ENCODE peak calls at places on chromosome X, in nine cellular contexts. O is erythroblast, Q is right lobe of liver, H is NB4, V is testis, M is uterus, S is ovary, C is upper lobe of left lung, A is K562. Y is an unnamed sample.

GRCh38 chrX:132592880-132593279 is 104.0 kb upstream of the MBNL3 start:
- DNase-seq in O (peak), Q (peak), H (peak), V (peak), M (no peak), S (no peak), C (no peak), A (no peak), Y (no peak)

GRCh38 chrX:12949927-12950656 is 24.8 kb upstream of the TMSB4X start:
- DNase-seq in O (peak), Q (peak), H (peak), V (peak), M (peak), S (peak), C (peak), A (peak), Y (peak)

GRCh38 chrX:150200820-150201287 is 162.3 kb upstream of the MAMLD1 start:
- DNase-seq in O (no peak), Q (no peak), H (peak), V (peak), M (peak), S (no peak), C (peak), A (peak), Y (no peak)

GRCh38 chrX:129663171-129663570 is 8.4 kb upstream of the APLN start:
- DNase-seq in O (no peak), Q (no peak), H (no peak), V (no peak), M (no peak), S (no peak), C (no peak), A (no peak), Y (no peak)

GRCh38 chrX:57952320-57952678 is 42.0 kb upstream of the ZXDA start:
- DNase-seq in O (no peak), Q (no peak), H (no peak), V (no peak), M (no peak), S (no peak), C (no peak), A (no peak), Y (no peak)

GRCh38 chrX:1481636-1482529 is 29.2 kb upstream of the ASMTL start:
- DNase-seq in O (no peak), Q (peak), H (peak), V (peak), M (no peak), S (no peak), C (peak), A (peak), Y (peak)

GRCh38 chrX:55624403-55624802 is 1.2 kb downstream of the FOXR2 start:
- DNase-seq in O (no peak), Q (no peak), H (no peak), V (no peak), M (no peak), S (no peak), C (peak), A (no peak), Y (no peak)

GRCh38 chrX:43861750-43862149 is 20.5 kb downstream of the MAOB start:
- DNase-seq in O (no peak), Q (no peak), H (no peak), V (no peak), M (no peak), S (no peak), C (no peak), A (no peak), Y (no peak)

GRCh38 chrX:52217494-52218160 is 32.9 kb downstream of the MAGED4 start:
- DNase-seq in O (no peak), Q (no peak), H (no peak), V (no peak), M (no peak), S (no peak), C (no peak), A (no peak), Y (no peak)

GRCh38 chrX:96611619-96612362 is 72.9 kb upstream of the DIAPH2 start:
- DNase-seq in O (no peak), Q (no peak), H (no peak), V (no peak), M (no peak), S (no peak), C (no peak), A (no peak), Y (no peak)

GRCh38 chrX:107454302-107454701 is 4.8 kb downstream of the FRMPD3 start:
- DNase-seq in O (no peak), Q (no peak), H (peak), V (no peak), M (no peak), S (no peak), C (no peak), A (no peak), Y (no peak)

DNA sequence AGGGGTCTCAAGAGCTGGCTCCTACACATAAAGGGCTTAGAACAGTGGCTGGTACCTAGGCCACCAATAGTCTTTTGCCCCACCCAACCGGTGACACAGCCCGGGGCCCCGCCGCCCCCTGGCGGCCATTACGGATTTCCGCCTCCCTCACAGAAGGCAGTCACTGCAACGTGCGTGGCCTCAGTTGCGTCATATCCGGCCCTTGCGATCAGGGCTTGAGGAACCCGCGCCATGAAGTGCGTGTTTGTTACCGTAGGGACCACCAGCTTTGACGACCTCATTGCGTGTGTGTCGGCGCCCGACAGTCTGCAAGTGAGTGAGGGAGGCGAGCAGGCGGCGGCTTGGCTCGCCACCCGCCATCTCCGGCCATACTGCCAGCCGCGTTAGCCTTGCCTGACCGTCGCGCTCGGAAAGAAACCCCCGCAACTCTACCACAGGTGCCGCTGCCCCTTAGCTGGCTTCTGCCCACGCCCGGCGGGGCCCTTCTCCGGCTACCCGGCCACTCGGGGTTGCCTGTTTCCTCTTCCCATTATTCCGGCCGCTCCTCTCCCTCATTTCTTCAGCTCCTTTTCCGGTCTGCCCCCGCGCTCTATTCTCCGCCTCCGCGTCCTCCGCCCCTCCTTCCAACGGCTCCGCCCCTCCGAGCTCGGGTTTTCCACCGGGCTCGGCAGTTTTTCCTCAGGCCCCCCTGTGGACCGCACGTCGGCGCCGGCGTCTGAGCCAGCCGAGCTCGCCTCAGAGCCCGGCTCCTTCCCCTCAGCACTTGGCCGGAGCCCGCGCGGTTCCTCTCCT is at the start of gene ALG13:
- DNase-seq in O (peak), Q (peak), H (peak), V (peak), M (peak), S (peak), C (peak), A (peak), Y (peak)
- TF ChIP-seq POLR2A in O (peak), Q (peak), H (peak), V (no peak), M (peak), S (peak), C (no peak), A (peak), Y (peak)

DNA sequence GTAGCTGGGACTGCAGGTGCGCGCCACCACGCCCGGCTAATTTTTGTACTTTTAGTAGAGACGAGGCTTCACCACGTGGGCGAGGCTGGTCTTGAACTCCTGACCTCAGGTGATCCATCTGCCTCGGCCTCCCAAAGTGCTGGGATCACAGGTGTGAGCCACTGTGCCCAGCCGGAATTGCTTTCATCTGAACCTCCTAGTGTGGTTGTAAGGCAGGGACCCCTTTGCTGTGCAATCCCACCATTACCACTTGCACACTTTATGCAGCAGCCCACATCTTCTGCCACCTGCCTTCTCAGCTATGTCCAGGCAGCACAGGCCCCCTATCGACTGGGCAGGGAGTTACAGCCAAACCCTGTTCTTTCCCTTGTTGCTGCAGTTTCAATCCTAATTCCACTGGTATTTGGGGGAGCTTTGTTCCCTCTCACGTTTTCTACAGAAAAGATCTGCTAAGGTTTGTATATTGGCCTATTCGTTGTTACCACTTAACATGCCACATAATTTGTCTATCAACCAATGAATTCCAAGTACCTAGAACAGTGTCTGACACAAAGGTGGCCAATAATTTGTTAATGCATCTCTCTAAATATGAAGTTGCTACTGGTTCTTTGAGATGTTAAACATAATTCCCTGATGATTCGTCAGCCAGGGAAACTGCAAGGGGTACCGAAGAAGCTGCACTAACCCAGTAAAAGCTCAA is 6.5 kb downstream of the RPL39 start:
- DNase-seq in O (peak), Q (no peak), H (peak), V (peak), M (no peak), S (no peak), C (peak), A (peak), Y (peak)
- TF ChIP-seq POLR2A in O (no peak), Q (no peak), H (no peak), V (no peak), M (no peak), S (no peak), C (no peak), A (peak), Y (no peak)

GRCh38 chrX:142576615-142577014 is 371.5 kb upstream of the MAGEC2 start:
- DNase-seq in O (no peak), Q (peak), H (no peak), V (no peak), M (no peak), S (no peak), C (no peak), A (no peak), Y (no peak)
- TF ChIP-seq POLR2A in O (no peak), Q (no peak), H (no peak), V (no peak), M (no peak), S (no peak), C (no peak), A (no peak), Y (no peak)

DNA sequence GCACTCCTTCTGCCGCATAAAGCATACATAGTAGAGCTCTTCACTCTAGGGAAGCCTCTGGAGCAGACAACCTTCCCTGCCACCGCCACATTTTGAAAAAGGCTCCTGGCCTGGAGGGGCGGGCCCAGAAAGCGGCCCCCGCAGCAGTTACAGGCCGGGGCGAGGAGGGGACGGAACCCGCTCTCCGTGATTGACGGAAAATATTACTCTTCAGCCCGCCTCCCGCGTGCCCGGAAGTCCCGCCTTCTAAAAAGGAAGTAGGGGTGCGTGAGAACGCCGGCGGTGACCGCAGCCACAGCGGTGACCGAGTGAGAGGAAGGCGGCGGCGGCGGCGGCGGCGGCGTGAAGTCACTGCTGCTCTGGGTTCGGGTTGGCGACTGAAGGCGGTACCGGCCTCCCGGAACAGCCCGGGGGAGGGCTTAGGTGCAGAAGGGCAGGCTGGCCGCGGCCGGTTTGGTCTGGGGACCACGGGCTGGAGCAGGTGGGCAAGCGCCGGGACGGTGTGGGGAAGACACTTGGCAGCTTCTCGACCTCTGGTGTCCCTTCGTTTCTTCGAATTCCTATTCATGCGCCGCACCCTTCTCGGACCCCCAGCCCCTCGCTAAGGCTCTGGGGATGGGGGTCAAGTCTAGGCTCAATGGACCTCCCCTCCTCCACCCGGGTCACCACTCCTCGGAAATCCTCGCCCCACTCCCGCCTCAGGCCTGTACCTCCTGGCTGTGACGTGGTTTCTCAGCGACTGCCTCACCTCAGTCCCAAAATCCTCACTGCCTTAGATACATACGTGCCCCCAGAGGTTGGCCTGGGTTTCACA is at the start of gene HCCS:
- DNase-seq in O (peak), Q (peak), H (peak), V (peak), M (peak), S (peak), C (peak), A (peak), Y (peak)
- TF ChIP-seq POLR2A in O (peak), Q (peak), H (peak), V (no peak), M (peak), S (peak), C (no peak), A (peak), Y (peak)

DNA sequence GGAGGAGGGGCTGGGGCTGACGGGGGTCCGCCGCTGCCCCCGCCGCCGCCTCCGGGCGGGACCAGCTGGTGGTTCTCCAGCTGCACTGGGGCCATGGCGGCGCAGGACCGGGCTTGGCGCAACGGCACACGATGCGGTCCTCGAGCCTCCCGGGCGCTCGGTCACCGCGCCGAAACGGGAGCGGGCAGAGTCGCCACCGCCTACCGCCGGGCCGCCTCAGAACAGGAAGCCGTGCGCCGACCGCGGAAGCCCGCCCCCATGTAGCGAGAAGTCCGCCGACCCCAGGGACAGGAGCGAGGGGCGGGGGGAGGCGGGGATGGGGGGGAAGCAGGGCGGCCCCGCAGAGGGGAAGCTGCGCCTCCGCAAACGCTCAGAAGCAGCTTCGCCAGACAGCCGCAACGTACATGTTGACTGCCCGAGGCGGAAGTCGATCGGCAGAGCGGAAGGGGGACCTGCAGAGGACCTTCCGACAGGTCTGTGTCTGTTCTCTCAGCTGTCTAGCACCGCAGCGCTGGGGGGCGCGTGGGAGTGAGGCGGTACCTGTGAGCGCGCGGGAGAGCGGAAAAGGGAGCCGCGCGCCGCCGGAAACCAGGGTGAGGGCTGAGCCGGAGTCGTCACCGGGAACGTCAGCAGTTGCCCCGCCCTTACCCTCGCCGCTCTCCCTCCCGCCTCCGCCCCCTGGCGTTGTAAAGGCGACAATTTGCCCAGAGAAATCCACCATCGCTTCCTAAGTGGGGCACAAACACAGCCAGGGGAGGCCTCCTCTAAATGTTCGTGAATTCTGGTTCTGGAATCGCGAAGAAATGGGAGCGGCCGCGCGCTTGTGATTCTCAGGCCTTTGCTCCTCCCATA is at the start of gene MED14:
- DNase-seq in O (peak), Q (peak), H (peak), V (peak), M (peak), S (peak), C (peak), A (peak), Y (peak)
- TF ChIP-seq POLR2A in O (peak), Q (peak), H (peak), V (no peak), M (peak), S (peak), C (no peak), A (peak), Y (peak)

DNA sequence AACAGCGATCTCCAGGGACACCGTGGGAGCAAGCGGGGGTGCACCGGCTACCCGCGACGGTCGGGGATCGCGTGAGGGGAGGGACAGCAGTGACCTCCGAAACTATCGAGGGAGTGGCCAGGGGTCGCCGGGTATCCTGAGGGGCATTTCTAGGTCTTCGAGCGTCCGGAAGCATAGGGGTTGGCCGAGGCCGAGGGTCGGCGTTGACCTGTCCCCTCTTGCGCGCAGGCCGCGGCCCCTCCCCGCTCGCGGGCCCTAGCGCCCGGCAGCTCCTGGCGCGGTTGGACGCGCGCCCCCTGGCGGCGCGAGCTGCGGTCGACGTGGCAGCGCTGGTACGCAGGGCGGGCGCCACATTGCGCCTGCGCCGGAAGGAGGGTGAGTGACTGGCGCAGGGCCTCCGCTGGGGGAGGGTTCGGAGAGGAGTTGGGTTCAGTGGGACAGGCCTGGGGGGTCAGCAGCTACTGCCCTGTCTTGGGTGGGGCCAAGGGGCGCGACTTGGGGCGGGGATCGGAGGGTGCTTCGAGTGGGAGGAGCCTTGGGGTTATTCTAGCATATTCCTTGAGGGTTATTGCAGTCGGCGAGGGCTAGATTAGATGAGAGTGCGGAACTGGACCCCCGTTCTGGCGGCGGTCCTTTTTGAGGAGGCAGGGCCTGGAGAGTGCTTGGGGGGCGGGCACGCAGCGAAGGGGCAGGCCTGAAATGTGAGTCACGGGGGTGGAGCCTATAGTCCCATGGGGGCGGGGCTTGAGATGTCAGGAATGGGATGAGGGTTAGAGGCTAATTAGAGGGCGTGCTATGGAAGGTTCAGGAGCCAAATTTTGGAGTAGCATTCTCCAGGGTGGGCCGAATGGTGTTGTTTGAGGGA is 1.2 kb downstream of the MAGIX start:
- DNase-seq in O (peak), Q (peak), H (peak), V (peak), M (peak), S (peak), C (peak), A (peak), Y (peak)
- TF ChIP-seq POLR2A in O (peak), Q (peak), H (peak), V (no peak), M (peak), S (peak), C (no peak), A (peak), Y (no peak)

GRCh38 chrX:21944136-21944615 is 3.7 kb downstream of the SMS start:
- DNase-seq in O (no peak), Q (no peak), H (no peak), V (no peak), M (no peak), S (no peak), C (no peak), A (no peak), Y (no peak)

GRCh38 chrX:21943460-21944135 is 3.1 kb downstream of the SMS start:
- DNase-seq in O (no peak), Q (no peak), H (peak), V (no peak), M (no peak), S (no peak), C (no peak), A (no peak), Y (no peak)

GRCh38 chrX:21934414-21934813 is 6.1 kb upstream of the SMS start:
- DNase-seq in O (no peak), Q (no peak), H (no peak), V (no peak), M (no peak), S (no peak), C (no peak), A (no peak), Y (no peak)

GRCh38 chrX:21940356-21940829 is at the start of gene SMS:
- DNase-seq in O (peak), Q (peak), H (peak), V (peak), M (peak), S (peak), C (peak), A (peak), Y (peak)
- TF ChIP-seq POLR2A in O (peak), Q (peak), H (peak), V (no peak), M (peak), S (peak), C (no peak), A (peak), Y (peak)

Y was measured in Peyer's patch.